ENCODE peak calls at places on chromosome 6, in four cellular contexts. One of them, this sample, is unnamed.

GRCh38 chr6:16130932-16131387 is 2.1 kb downstream of the MYLIP start:
- DNase-seq in activated CD4-positive, alpha-beta T cell treated with anti-CD3 and anti-CD28 coated beads, Interleukin-2, amount 50 U/mL, for 1 hour: peak
- DNase-seq in stimulated activated CD8-positive, alpha-beta memory T cell treated with anti-CD3 and anti-CD28 coated beads, Interleukin-15, amount 100 ng/mL, for 1 hour: no peak
- DNase-seq in CD4-positive, CD25-positive, alpha-beta regulatory T cell: peak
- DNase-seq in this sample: peak

GRCh38 chr6:15255481-15256414 is 9.9 kb downstream of the JARID2 start:
- DNase-seq in CD4-positive, CD25-positive, alpha-beta regulatory T cell: no peak
- DNase-seq in stimulated activated CD8-positive, alpha-beta memory T cell treated with anti-CD3 and anti-CD28 coated beads, Interleukin-15, amount 100 ng/mL, for 1 hour: no peak
- DNase-seq in activated CD4-positive, alpha-beta T cell treated with anti-CD3 and anti-CD28 coated beads, Interleukin-2, amount 50 U/mL, for 1 hour: no peak
- DNase-seq in this sample: no peak

GRCh38 chr6:45959534-45960195 is 56.0 kb downstream of the CLIC5 start:
- DNase-seq in activated CD4-positive, alpha-beta T cell treated with anti-CD3 and anti-CD28 coated beads, Interleukin-2, amount 50 U/mL, for 1 hour: no peak
- DNase-seq in stimulated activated CD8-positive, alpha-beta memory T cell treated with anti-CD3 and anti-CD28 coated beads, Interleukin-15, amount 100 ng/mL, for 1 hour: no peak
- DNase-seq in CD4-positive, CD25-positive, alpha-beta regulatory T cell: no peak
- DNase-seq in this sample: no peak

GRCh38 chr6:119172813-119173212 is 94.3 kb upstream of the FAM184A start:
- DNase-seq in stimulated activated CD8-positive, alpha-beta memory T cell treated with anti-CD3 and anti-CD28 coated beads, Interleukin-15, amount 100 ng/mL, for 1 hour: no peak
- DNase-seq in activated CD4-positive, alpha-beta T cell treated with anti-CD3 and anti-CD28 coated beads, Interleukin-2, amount 50 U/mL, for 1 hour: no peak
- DNase-seq in CD4-positive, CD25-positive, alpha-beta regulatory T cell: no peak
- DNase-seq in this sample: no peak

GRCh38 chr6:129248976-129249375 is 366.0 kb downstream of the LAMA2 start:
- DNase-seq in activated CD4-positive, alpha-beta T cell treated with anti-CD3 and anti-CD28 coated beads, Interleukin-2, amount 50 U/mL, for 1 hour: no peak
- DNase-seq in stimulated activated CD8-positive, alpha-beta memory T cell treated with anti-CD3 and anti-CD28 coated beads, Interleukin-15, amount 100 ng/mL, for 1 hour: no peak
- DNase-seq in CD4-positive, CD25-positive, alpha-beta regulatory T cell: no peak
- DNase-seq in this sample: no peak

GRCh38 chr6:39377530-39377929 is 55.0 kb upstream of the KCNK16 start:
- DNase-seq in CD4-positive, CD25-positive, alpha-beta regulatory T cell: no peak
- DNase-seq in activated CD4-positive, alpha-beta T cell treated with anti-CD3 and anti-CD28 coated beads, Interleukin-2, amount 50 U/mL, for 1 hour: no peak
- DNase-seq in stimulated activated CD8-positive, alpha-beta memory T cell treated with anti-CD3 and anti-CD28 coated beads, Interleukin-15, amount 100 ng/mL, for 1 hour: no peak
- DNase-seq in this sample: peak

GRCh38 chr6:21310736-21311135 is 282.8 kb upstream of the SOX4 start:
- DNase-seq in activated CD4-positive, alpha-beta T cell treated with anti-CD3 and anti-CD28 coated beads, Interleukin-2, amount 50 U/mL, for 1 hour: no peak
- DNase-seq in stimulated activated CD8-positive, alpha-beta memory T cell treated with anti-CD3 and anti-CD28 coated beads, Interleukin-15, amount 100 ng/mL, for 1 hour: no peak
- DNase-seq in CD4-positive, CD25-positive, alpha-beta regulatory T cell: no peak
- DNase-seq in this sample: no peak

GRCh38 chr6:103079867-103080266 is 1686.4 kb downstream of the GRIK2 start:
- DNase-seq in activated CD4-positive, alpha-beta T cell treated with anti-CD3 and anti-CD28 coated beads, Interleukin-2, amount 50 U/mL, for 1 hour: no peak
- DNase-seq in CD4-positive, CD25-positive, alpha-beta regulatory T cell: no peak
- DNase-seq in stimulated activated CD8-positive, alpha-beta memory T cell treated with anti-CD3 and anti-CD28 coated beads, Interleukin-15, amount 100 ng/mL, for 1 hour: no peak
- DNase-seq in this sample: no peak

GRCh38 chr6:35317483-35318199 is 20.0 kb downstream of the DEF6 start:
- DNase-seq in activated CD4-positive, alpha-beta T cell treated with anti-CD3 and anti-CD28 coated beads, Interleukin-2, amount 50 U/mL, for 1 hour: no peak
- DNase-seq in CD4-positive, CD25-positive, alpha-beta regulatory T cell: no peak
- DNase-seq in stimulated activated CD8-positive, alpha-beta memory T cell treated with anti-CD3 and anti-CD28 coated beads, Interleukin-15, amount 100 ng/mL, for 1 hour: no peak
- DNase-seq in this sample: no peak

GRCh38 chr6:36095497-36096391 is 34.6 kb upstream of the MAPK13 start:
- DNase-seq in activated CD4-positive, alpha-beta T cell treated with anti-CD3 and anti-CD28 coated beads, Interleukin-2, amount 50 U/mL, for 1 hour: no peak
- DNase-seq in CD4-positive, CD25-positive, alpha-beta regulatory T cell: no peak
- DNase-seq in stimulated activated CD8-positive, alpha-beta memory T cell treated with anti-CD3 and anti-CD28 coated beads, Interleukin-15, amount 100 ng/mL, for 1 hour: no peak
- DNase-seq in this sample: no peak

GRCh38 chr6:14192186-14192788 is 74.7 kb downstream of the CD83 start:
- DNase-seq in stimulated activated CD8-positive, alpha-beta memory T cell treated with anti-CD3 and anti-CD28 coated beads, Interleukin-15, amount 100 ng/mL, for 1 hour: no peak
- DNase-seq in CD4-positive, CD25-positive, alpha-beta regulatory T cell: no peak
- DNase-seq in activated CD4-positive, alpha-beta T cell treated with anti-CD3 and anti-CD28 coated beads, Interleukin-2, amount 50 U/mL, for 1 hour: no peak
- DNase-seq in this sample: no peak

GRCh38 chr6:93423542-93423941 is 4.2 kb upstream of the EPHA7 start:
- DNase-seq in stimulated activated CD8-positive, alpha-beta memory T cell treated with anti-CD3 and anti-CD28 coated beads, Interleukin-15, amount 100 ng/mL, for 1 hour: no peak
- DNase-seq in activated CD4-positive, alpha-beta T cell treated with anti-CD3 and anti-CD28 coated beads, Interleukin-2, amount 50 U/mL, for 1 hour: no peak
- DNase-seq in CD4-positive, CD25-positive, alpha-beta regulatory T cell: no peak
- DNase-seq in this sample: peak

GRCh38 chr6:7681449-7681848 is 44.5 kb upstream of the BMP6 start:
- DNase-seq in activated CD4-positive, alpha-beta T cell treated with anti-CD3 and anti-CD28 coated beads, Interleukin-2, amount 50 U/mL, for 1 hour: no peak
- DNase-seq in CD4-positive, CD25-positive, alpha-beta regulatory T cell: no peak
- DNase-seq in stimulated activated CD8-positive, alpha-beta memory T cell treated with anti-CD3 and anti-CD28 coated beads, Interleukin-15, amount 100 ng/mL, for 1 hour: no peak
- DNase-seq in this sample: no peak

GRCh38 chr6:703562-703961 is 10.6 kb upstream of the EXOC2 start:
- DNase-seq in activated CD4-positive, alpha-beta T cell treated with anti-CD3 and anti-CD28 coated beads, Interleukin-2, amount 50 U/mL, for 1 hour: no peak
- DNase-seq in CD4-positive, CD25-positive, alpha-beta regulatory T cell: no peak
- DNase-seq in stimulated activated CD8-positive, alpha-beta memory T cell treated with anti-CD3 and anti-CD28 coated beads, Interleukin-15, amount 100 ng/mL, for 1 hour: no peak
- DNase-seq in this sample: no peak